ENCODE peak calls at places on chromosomes 6 and 20, in five cellular contexts. One of them, this sample, is unnamed.

GRCh38 chr6:452301-453067 is 60.9 kb downstream of the IRF4 start:
- DNase-seq in thoracic aorta: no peak
- DNase-seq in H9: peak
- DNase-seq in AG04450: no peak
- DNase-seq in ascending aorta: no peak
- DNase-seq in this sample: no peak

GRCh38 chr20:40880063-40880715 is 148.4 kb upstream of the TOP1 start:
- DNase-seq in thoracic aorta: no peak
- DNase-seq in H9: no peak
- DNase-seq in AG04450: no peak
- DNase-seq in ascending aorta: no peak
- DNase-seq in this sample: no peak

GRCh38 chr6:47343631-47344421 is 34.1 kb upstream of the TNFRSF21 start:
- DNase-seq in thoracic aorta: no peak
- DNase-seq in H9: no peak
- DNase-seq in AG04450: no peak
- DNase-seq in ascending aorta: no peak
- DNase-seq in this sample: no peak

GRCh38 chr6:141562181-141562800 is 570.4 kb upstream of the GJE1 start:
- DNase-seq in thoracic aorta: no peak
- DNase-seq in H9: peak
- DNase-seq in AG04450: no peak
- DNase-seq in ascending aorta: peak
- DNase-seq in this sample: no peak

GRCh38 chr6:79466222-79466834 is 70.9 kb downstream of the LCA5 start:
- DNase-seq in thoracic aorta: no peak
- DNase-seq in H9: no peak
- DNase-seq in AG04450: no peak
- DNase-seq in ascending aorta: no peak
- DNase-seq in this sample: no peak

GRCh38 chr6:134707342-134707982 is 242.4 kb downstream of the ALDH8A1 start:
- DNase-seq in thoracic aorta: no peak
- DNase-seq in H9: peak
- DNase-seq in AG04450: no peak
- DNase-seq in ascending aorta: no peak
- DNase-seq in this sample: no peak

GRCh38 chr20:50217207-50217949 is 26.7 kb downstream of the CEBPB start:
- DNase-seq in thoracic aorta: no peak
- DNase-seq in H9: no peak
- DNase-seq in AG04450: no peak
- DNase-seq in ascending aorta: no peak
- DNase-seq in this sample: no peak

GRCh38 chr20:33531047-33531877 is 41.4 kb downstream of the CBFA2T2 start:
- DNase-seq in thoracic aorta: no peak
- DNase-seq in H9: no peak
- DNase-seq in AG04450: no peak
- DNase-seq in ascending aorta: no peak
- DNase-seq in this sample: no peak

GRCh38 chr6:5471044-5471443 is 209.7 kb downstream of the FARS2 start:
- DNase-seq in thoracic aorta: no peak
- DNase-seq in H9: peak
- DNase-seq in AG04450: peak
- DNase-seq in ascending aorta: peak
- DNase-seq in this sample: no peak

GRCh38 chr6:37320649-37321048 is 33.1 kb upstream of the RNF8 start:
- DNase-seq in thoracic aorta: no peak
- DNase-seq in H9: no peak
- DNase-seq in AG04450: no peak
- DNase-seq in ascending aorta: no peak
- DNase-seq in this sample: no peak

GRCh38 chr20:33812673-33813462 is 1.7 kb downstream of the CHMP4B start:
- DNase-seq in thoracic aorta: no peak
- DNase-seq in H9: no peak
- DNase-seq in AG04450: no peak
- DNase-seq in ascending aorta: no peak
- DNase-seq in this sample: no peak

GRCh38 chr6:129324345-129324744 is 385.6 kb downstream of the ARHGAP18 start:
- DNase-seq in thoracic aorta: no peak
- DNase-seq in H9: no peak
- DNase-seq in AG04450: no peak
- DNase-seq in ascending aorta: no peak
- DNase-seq in this sample: no peak

GRCh38 chr6:129320892-129321291 is 389.1 kb downstream of the ARHGAP18 start:
- DNase-seq in thoracic aorta: no peak
- DNase-seq in H9: no peak
- DNase-seq in AG04450: no peak
- DNase-seq in ascending aorta: no peak
- DNase-seq in this sample: no peak

GRCh38 chr6:129317931-129318820 is 391.8 kb downstream of the ARHGAP18 start:
- DNase-seq in thoracic aorta: no peak
- DNase-seq in H9: peak
- DNase-seq in AG04450: no peak
- DNase-seq in ascending aorta: no peak
- DNase-seq in this sample: no peak

DNA sequence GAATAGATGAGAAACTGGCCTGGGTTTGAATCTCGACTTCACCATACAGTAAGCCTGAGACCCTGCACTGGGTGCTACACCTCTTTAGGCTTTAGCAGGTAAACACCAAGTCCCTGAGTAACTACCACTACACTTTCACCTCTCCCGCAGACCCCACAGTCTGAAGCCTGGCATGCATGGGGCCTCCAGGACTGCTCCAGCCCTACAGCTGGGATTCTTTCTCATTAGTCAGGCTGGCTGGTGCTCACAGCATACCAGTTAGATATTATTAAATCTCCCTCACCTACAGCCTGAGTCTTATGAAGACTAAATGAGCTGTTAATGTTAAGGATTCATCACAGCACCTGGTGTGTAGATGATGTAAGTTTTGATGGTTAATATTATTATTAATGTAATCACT is 388.7 kb downstream of the ARHGAP18 start:
- DNase-seq in thoracic aorta: no peak
- DNase-seq in H9: no peak
- DNase-seq in AG04450: no peak
- DNase-seq in ascending aorta: no peak
- DNase-seq in this sample: no peak
- H3K27ac ChIP-seq in thoracic aorta: no peak
- H3K27ac ChIP-seq in H9: no peak
- H3K27ac ChIP-seq in AG04450: no peak
- H3K27ac ChIP-seq in ascending aorta: no peak
- H3K27ac ChIP-seq in this sample: no peak

GRCh38 chr6:41726876-41727275 is 8.5 kb downstream of the TFEB start:
- DNase-seq in thoracic aorta: no peak
- DNase-seq in H9: no peak
- DNase-seq in AG04450: no peak
- DNase-seq in ascending aorta: no peak
- DNase-seq in this sample: no peak

GRCh38 chr6:41723178-41723935 is 12.1 kb downstream of the TFEB start:
- DNase-seq in thoracic aorta: peak
- DNase-seq in H9: peak
- DNase-seq in AG04450: peak
- DNase-seq in ascending aorta: peak
- DNase-seq in this sample: peak

GRCh38 chr6:41727705-41728072 is 7.7 kb downstream of the TFEB start:
- DNase-seq in thoracic aorta: no peak
- DNase-seq in H9: no peak
- DNase-seq in AG04450: no peak
- DNase-seq in ascending aorta: no peak
- DNase-seq in this sample: no peak

GRCh38 chr6:41723936-41724637 is 11.3 kb downstream of the TFEB start:
- DNase-seq in thoracic aorta: no peak
- DNase-seq in H9: no peak
- DNase-seq in AG04450: no peak
- DNase-seq in ascending aorta: no peak
- DNase-seq in this sample: no peak

GRCh38 chr6:41724638-41725501 is 10.5 kb downstream of the TFEB start:
- DNase-seq in thoracic aorta: no peak
- DNase-seq in H9: no peak
- DNase-seq in AG04450: no peak
- DNase-seq in ascending aorta: no peak
- DNase-seq in this sample: no peak
- TF ChIP-seq CTCF in thoracic aorta: no peak
- TF ChIP-seq CTCF in H9: no peak
- TF ChIP-seq CTCF in AG04450: no peak
- TF ChIP-seq CTCF in ascending aorta: no peak
- TF ChIP-seq CTCF in this sample: no peak

GRCh38 chr6:31655349-31656237 is at the start of gene APOM:
- DNase-seq in thoracic aorta: no peak
- DNase-seq in H9: no peak
- DNase-seq in AG04450: no peak
- DNase-seq in ascending aorta: no peak
- DNase-seq in this sample: no peak
- H3K27ac ChIP-seq in thoracic aorta: no peak
- H3K27ac ChIP-seq in H9: no peak
- H3K27ac ChIP-seq in AG04450: no peak
- H3K27ac ChIP-seq in ascending aorta: no peak
- H3K27ac ChIP-seq in this sample: no peak

DNA sequence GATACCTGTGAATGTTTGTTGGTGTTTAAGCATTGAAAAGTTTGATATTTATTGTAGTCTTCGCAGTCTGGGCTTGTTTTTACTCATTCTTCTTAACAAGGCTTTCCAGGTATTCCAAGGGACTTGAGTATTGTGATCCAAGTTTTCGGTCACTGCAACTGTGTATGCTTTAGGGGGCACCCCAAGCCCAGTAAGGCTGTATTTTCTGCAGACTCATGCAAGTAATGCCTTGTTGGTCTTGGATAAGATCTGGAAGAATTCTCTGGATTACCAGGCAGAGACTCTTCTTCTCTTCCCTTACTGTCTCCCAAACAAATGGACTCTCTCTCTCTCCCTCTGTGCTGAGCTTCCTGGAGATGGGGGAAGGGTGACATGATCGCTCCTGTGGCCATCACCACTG is 82.1 kb downstream of the RFPL4B start:
- DNase-seq in thoracic aorta: no peak
- DNase-seq in H9: peak
- DNase-seq in AG04450: no peak
- DNase-seq in ascending aorta: no peak
- DNase-seq in this sample: no peak
- TF ChIP-seq CTCF in thoracic aorta: no peak
- TF ChIP-seq CTCF in H9: peak
- TF ChIP-seq CTCF in AG04450: peak
- TF ChIP-seq CTCF in ascending aorta: peak
- TF ChIP-seq CTCF in this sample: no peak

GRCh38 chr20:57070296-57070695 is 196.1 kb downstream of the BMP7 start:
- DNase-seq in thoracic aorta: no peak
- DNase-seq in H9: no peak
- DNase-seq in AG04450: no peak
- DNase-seq in ascending aorta: no peak
- DNase-seq in this sample: no peak
- H3K27ac ChIP-seq in thoracic aorta: no peak
- H3K27ac ChIP-seq in H9: no peak
- H3K27ac ChIP-seq in AG04450: no peak
- H3K27ac ChIP-seq in ascending aorta: no peak
- H3K27ac ChIP-seq in this sample: no peak

DNA sequence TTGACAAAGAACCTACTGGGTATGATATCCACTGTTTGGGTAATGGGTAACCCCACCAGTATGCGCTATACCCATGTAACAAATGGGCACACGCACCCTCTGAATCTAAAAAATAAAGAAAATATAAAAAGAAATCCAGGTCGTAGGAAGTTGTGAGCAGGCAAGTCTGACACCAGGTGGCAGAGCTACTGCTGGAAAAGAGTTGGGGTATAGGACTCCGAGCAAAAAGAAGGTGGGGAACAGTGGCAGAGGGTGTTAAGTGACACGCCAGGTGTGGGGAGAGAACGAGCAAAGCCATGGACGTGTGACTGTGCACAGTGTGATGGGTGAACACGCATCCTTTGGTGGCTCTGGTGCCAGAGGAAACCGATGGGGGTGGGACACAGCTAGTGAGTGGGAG is 46.7 kb downstream of the NOX3 start:
- DNase-seq in thoracic aorta: no peak
- DNase-seq in H9: no peak
- DNase-seq in AG04450: no peak
- DNase-seq in ascending aorta: no peak
- DNase-seq in this sample: no peak
- TF ChIP-seq CTCF in thoracic aorta: no peak
- TF ChIP-seq CTCF in H9: peak
- TF ChIP-seq CTCF in AG04450: no peak
- TF ChIP-seq CTCF in ascending aorta: no peak
- TF ChIP-seq CTCF in this sample: no peak